ENCODE peak calls at places on chromosomes 7 and 10, in seven cellular contexts. F is fibroblast of lung; N is left ventricle myocardium inferior; J is upper lobe of right lung; H is effector memory CD4-positive, alpha-beta T cell; D is keratinocyte; U is CD4-positive, CD25-positive, alpha-beta regulatory T cell. A is an unnamed sample.

GRCh38 chr7:40889560-40889959 is 754.8 kb downstream of the SUGCT start:
- DNase-seq in F (no peak), N (no peak), J (no peak), H (no peak), D (no peak), U (no peak), A (no peak)

GRCh38 chr7:5564894-5565293 is 141.3 kb upstream of the TNRC18 start:
- DNase-seq in F (no peak), N (no peak), J (no peak), H (no peak), D (no peak), U (no peak), A (no peak)

GRCh38 chr7:17598846-17599245 is 300.4 kb downstream of the AHR start:
- DNase-seq in F (no peak), N (no peak), J (no peak), H (no peak), D (no peak), U (no peak), A (no peak)

GRCh38 chr7:122750389-122750788 is 47.7 kb upstream of the RNF148 start:
- DNase-seq in F (no peak), N (no peak), J (no peak), H (no peak), D (no peak), U (no peak), A (no peak)

GRCh38 chr7:74430961-74431466 is 22.7 kb upstream of the GTF2IRD1 start:
- DNase-seq in F (no peak), N (no peak), J (no peak), H (no peak), D (no peak), U (no peak), A (peak)

GRCh38 chr10:94042001-94042813 is 48.5 kb downstream of the PLCE1 start:
- DNase-seq in F (peak), N (no peak), J (no peak), H (no peak), D (no peak), U (no peak), A (no peak)

GRCh38 chr10:132319853-132320669 is 11.9 kb upstream of the LRRC27 start:
- DNase-seq in F (peak), N (no peak), J (peak), H (no peak), D (no peak), U (no peak), A (no peak)

GRCh38 chr10:9766762-9767161 is 1250.9 kb upstream of the CELF2 start:
- DNase-seq in F (no peak), N (no peak), J (no peak), H (no peak), D (no peak), U (no peak), A (no peak)

GRCh38 chr7:139640678-139641077 is 117.2 kb downstream of the CLEC2L start:
- DNase-seq in F (no peak), N (no peak), J (no peak), H (no peak), D (no peak), U (no peak), A (no peak)

GRCh38 chr10:79052311-79053080 is 16.3 kb upstream of the ZMIZ1 start:
- DNase-seq in F (no peak), N (peak), J (peak), H (no peak), D (no peak), U (no peak), A (peak)

GRCh38 chr7:1286946-1287628 is 54.4 kb downstream of the UNCX start:
- DNase-seq in F (no peak), N (peak), J (no peak), H (no peak), D (no peak), U (no peak), A (no peak)

GRCh38 chr7:78226059-78226658 is 427.6 kb downstream of the PHTF2 start:
- DNase-seq in F (peak), N (peak), J (peak), H (no peak), D (no peak), U (no peak), A (peak)

GRCh38 chr7:35415411-35415822 is 161.5 kb upstream of the TBX20 start:
- DNase-seq in F (no peak), N (peak), J (no peak), H (no peak), D (no peak), U (no peak), A (no peak)

GRCh38 chr10:120131183-120131582 is 238.7 kb downstream of the SEC23IP start:
- DNase-seq in F (no peak), N (no peak), J (no peak), H (no peak), D (no peak), U (no peak), A (no peak)

GRCh38 chr10:64537931-64538330 is 1016.7 kb downstream of the REEP3 start:
- DNase-seq in F (no peak), N (no peak), J (no peak), H (no peak), D (no peak), U (no peak), A (no peak)
- H3K27ac ChIP-seq in F (no peak), N (no peak), J (no peak), H (no peak), D (no peak), U (no peak), A (no peak)

DNA sequence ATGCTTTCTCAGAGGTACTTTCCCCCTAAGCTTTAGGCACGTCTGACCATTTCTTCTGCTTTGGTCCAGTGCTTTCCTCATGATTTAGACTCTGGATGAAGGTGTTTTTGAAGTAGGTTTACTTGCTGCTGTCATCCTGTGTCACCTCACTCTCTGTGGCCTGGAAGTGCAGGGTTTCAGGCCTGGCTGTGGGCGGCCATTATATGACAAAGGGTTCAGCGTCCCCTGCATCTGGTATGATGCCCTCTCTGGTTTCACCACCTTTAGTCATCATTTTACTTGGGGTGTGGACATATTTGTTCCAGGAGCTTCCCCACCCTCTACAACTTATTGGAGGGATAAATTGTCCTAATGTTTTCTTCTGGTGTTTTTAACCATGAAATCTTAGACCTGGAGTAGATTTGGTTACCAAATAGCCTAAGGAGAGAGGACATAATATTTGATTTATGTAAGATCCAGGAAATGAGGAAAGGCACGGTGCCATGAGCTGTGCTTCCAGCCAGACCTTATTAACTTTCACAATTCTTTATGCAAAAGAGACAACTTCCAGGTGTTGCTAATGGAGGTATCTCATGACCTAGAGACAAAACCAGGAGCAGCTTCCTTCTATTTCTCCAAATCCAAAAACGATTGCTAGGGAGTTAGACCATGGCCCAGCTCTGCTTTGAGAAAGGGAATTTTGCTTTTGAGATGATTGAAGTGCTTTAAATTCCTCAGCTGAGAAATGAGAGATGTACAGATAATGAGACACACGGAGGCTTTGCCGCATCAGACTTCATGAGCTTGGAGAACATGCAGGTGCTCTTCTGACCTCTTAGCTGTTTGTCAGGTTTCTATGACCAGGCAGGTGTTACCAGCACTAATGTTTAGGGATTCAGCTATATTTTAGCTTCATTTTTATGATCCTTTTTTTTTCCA is 20.9 kb downstream of the WBP1L start:
- DNase-seq in F (peak), N (no peak), J (no peak), H (no peak), D (no peak), U (no peak), A (no peak)
- H3K4me3 ChIP-seq in F (no peak), N (no peak), J (no peak), H (no peak), D (no peak), U (no peak), A (no peak)

DNA sequence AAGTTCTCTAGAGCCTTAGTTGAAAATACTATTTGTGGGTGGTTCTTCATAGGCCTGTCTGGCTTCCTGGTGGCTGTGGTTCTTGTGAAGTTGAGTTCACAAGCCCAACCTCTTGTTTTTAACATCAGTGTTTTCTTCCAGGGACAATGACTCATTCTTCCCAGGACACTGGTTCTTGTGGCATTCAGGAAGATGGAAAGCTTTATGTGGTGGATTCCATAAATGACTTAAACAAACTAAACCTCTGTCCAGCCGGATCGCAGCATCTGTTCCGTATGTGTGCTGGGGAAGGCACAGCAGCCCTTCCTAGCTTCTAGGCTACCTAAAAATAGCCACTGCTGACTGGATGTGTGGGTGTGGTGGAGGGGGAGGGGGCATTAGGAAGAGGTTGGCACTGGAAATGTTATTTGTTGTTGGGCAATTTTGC is 3.9 kb downstream of the LSMEM1 start:
- DNase-seq in F (peak), N (peak), J (no peak), H (no peak), D (no peak), U (no peak), A (peak)
- H3K27ac ChIP-seq in F (peak), N (peak), J (no peak), H (no peak), D (no peak), U (no peak), A (no peak)

DNA sequence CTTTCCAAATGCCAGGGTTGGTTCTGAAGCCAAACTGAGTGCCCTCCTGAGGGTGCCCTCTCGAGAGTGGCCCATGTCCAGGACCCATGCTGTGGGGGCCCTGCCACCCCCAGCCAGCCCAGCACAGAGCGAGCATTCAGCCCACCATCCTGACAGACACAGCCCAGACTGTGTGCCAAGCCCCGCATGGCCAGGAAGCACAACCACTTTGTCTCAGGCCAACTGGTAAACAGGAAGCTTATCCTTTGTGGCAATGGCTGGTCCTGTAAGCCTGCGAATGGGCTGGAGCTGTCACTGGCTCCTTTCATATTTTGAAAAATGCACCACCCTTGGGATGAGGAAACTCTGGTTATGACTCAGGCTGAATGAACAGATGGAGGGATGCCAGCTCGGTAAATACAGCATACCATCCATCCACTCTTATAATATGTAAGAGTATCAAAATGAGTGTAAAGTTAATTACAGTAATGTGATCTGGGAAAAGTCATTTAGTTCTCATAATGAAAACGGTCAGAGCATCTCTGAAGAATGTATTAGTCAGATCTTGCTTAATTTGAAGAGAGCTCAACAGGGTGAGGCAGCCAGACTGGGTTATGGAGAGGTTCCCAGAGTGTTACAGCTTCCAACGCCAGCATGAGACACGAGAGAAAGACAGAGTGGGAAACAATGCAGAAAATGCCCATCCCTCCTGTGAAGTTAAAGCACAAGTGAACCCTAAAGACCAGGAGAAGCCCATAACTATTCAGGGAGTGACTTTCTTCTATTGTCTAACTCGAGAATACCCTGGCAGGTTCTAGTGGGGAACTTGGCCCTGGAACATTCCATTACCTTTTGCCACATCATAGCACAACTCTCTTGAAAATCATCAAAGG is 65.1 kb downstream of the STK17A start:
- DNase-seq in F (peak), N (peak), J (peak), H (no peak), D (peak), U (no peak), A (peak)
- H3K4me3 ChIP-seq in F (peak), N (peak), J (no peak), H (peak), D (no peak), U (peak), A (no peak)